ENCODE peak calls at places on chromosomes 4 and X, in five cellular contexts. W is sigmoid colon, S is hepatocyte, N is brain microvascular endothelial cell, F is tibial nerve. E is an unnamed sample.
A peak's percentile ranks its signal among the peaks of the same experiment; 100 is the strongest.

GRCh38 chr4:179755322-179755721 is 2313.1 kb upstream of the AGA start:
- DNase-seq in W (no peak), S (no peak), N (no peak), F (no peak), E (no peak)

GRCh38 chrX:118215346-118215745 is 98.7 kb upstream of the KLHL13 start:
- DNase-seq in W (no peak), S (no peak), N (no peak), F (no peak), E (no peak)

GRCh38 chr4:137934921-137935320 is 307.2 kb downstream of the SLC7A11 start:
- DNase-seq in W (no peak), S (no peak), N (no peak), F (no peak), E (no peak)

GRCh38 chrX:3175659-3176438 is 134.6 kb downstream of the ARSF start:
- DNase-seq in W (no peak), S (peak; percentile 27), N (no peak), F (no peak), E (no peak)

GRCh38 chrX:39819921-39820849 is 277.6 kb downstream of the BCOR start:
- DNase-seq in W (no peak), S (peak; percentile 66), N (no peak), F (peak; percentile 6), E (no peak)

GRCh38 chrX:1417921-1418875 is 26.3 kb upstream of the SLC25A6 start:
- DNase-seq in W (peak; percentile 56), S (no peak), N (no peak), F (no peak), E (no peak)

GRCh38 chrX:150767045-150767395 is 73.8 kb downstream of the MTMR1 start:
- DNase-seq in W (no peak), S (no peak), N (peak; percentile 31), F (peak; percentile 11), E (no peak)

GRCh38 chr4:158964114-158964727 is 138.7 kb upstream of the RAPGEF2 start:
- DNase-seq in W (no peak), S (no peak), N (no peak), F (no peak), E (no peak)

GRCh38 chr4:38189445-38189844 is 229.2 kb downstream of the PTTG2 start:
- DNase-seq in W (no peak), S (no peak), N (peak; percentile 91), F (no peak), E (no peak)

GRCh38 chr4:17385403-17385802 is 126.5 kb downstream of the QDPR start:
- DNase-seq in W (no peak), S (peak; percentile 7), N (peak; percentile 40), F (no peak), E (no peak)

GRCh38 chrX:109345866-109346265 is 136.0 kb downstream of the GUCY2F start:
- DNase-seq in W (no peak), S (peak; percentile 6), N (no peak), F (no peak), E (no peak)

GRCh38 chr4:145954924-145955339 is 16.3 kb upstream of the ZNF827 start:
- DNase-seq in W (no peak), S (peak; percentile 47), N (peak; percentile 94), F (no peak), E (no peak)

GRCh38 chr4:54427826-54428225 is 198.7 kb downstream of the PDGFRA start:
- DNase-seq in W (no peak), S (no peak), N (no peak), F (no peak), E (no peak)

GRCh38 chrX:54358424-54359211 is 772 bp upstream of the WNK3 start:
- DNase-seq in W (peak; percentile 69), S (peak; percentile 84), N (peak; percentile 38), F (peak; percentile 10), E (no peak)

GRCh38 chrX:11478971-11479370 is 185.8 kb downstream of the AMELX start:
- DNase-seq in W (no peak), S (no peak), N (no peak), F (no peak), E (no peak)

GRCh38 chrX:10797493-10797892 is 177.1 kb upstream of the MID1 start:
- DNase-seq in W (no peak), S (peak; percentile 7), N (peak; percentile 1), F (no peak), E (no peak)

GRCh38 chr4:19002170-19002569 is 980.6 kb upstream of the LCORL start:
- DNase-seq in W (no peak), S (no peak), N (no peak), F (no peak), E (no peak)

GRCh38 chrX:125444659-125445058 is 125.0 kb downstream of the TEX13C start:
- DNase-seq in W (no peak), S (no peak), N (peak; percentile 0), F (no peak), E (no peak)

GRCh38 chr4:176377705-176378302 is 58.0 kb downstream of the SPCS3 start:
- DNase-seq in W (no peak), S (peak; percentile 11), N (no peak), F (no peak), E (no peak)

GRCh38 chr4:138672393-138672976 is 343.1 kb upstream of the NOCT start:
- DNase-seq in W (no peak), S (no peak), N (no peak), F (no peak), E (no peak)

GRCh38 chrX:30015440-30015839 is 199.9 kb upstream of the MAGEB2 start:
- DNase-seq in W (no peak), S (no peak), N (no peak), F (no peak), E (no peak)

GRCh38 chr4:153873741-153874140 is 84.9 kb upstream of the SFRP2 start:
- DNase-seq in W (no peak), S (no peak), N (no peak), F (no peak), E (no peak)

GRCh38 chr4:10096976-10097330 is 19.6 kb downstream of the WDR1 start:
- DNase-seq in W (no peak), S (no peak), N (no peak), F (no peak), E (no peak)

GRCh38 chr4:105936901-105937300 is 41.6 kb downstream of the NPNT start:
- DNase-seq in W (no peak), S (no peak), N (no peak), F (no peak), E (no peak)

GRCh38 chr4:4481394-4482000 is 60.4 kb downstream of the STX18 start:
- DNase-seq in W (no peak), S (no peak), N (no peak), F (no peak), E (no peak)

GRCh38 chr4:153509724-153510123 is 43.6 kb downstream of the TMEM131L start:
- DNase-seq in W (no peak), S (no peak), N (no peak), F (no peak), E (no peak)

GRCh38 chr4:17347445-17347844 is 164.4 kb downstream of the QDPR start:
- DNase-seq in W (no peak), S (peak; percentile 53), N (peak; percentile 15), F (peak; percentile 48), E (no peak)

GRCh38 chrX:17412692-17413091 is 37.7 kb downstream of the NHS start:
- DNase-seq in W (no peak), S (no peak), N (peak; percentile 71), F (no peak), E (no peak)

GRCh38 chrX:123732679-123733363 is at the start of gene THOC2:
- DNase-seq in W (peak; percentile 92), S (peak; percentile 90), N (peak; percentile 87), F (peak; percentile 83), E (peak; percentile 21)

GRCh38 chr4:113384600-113384999 is 335.1 kb downstream of the ANK2 start:
- DNase-seq in W (no peak), S (no peak), N (no peak), F (no peak), E (no peak)

GRCh38 chr4:38461342-38461741 is 202.7 kb upstream of the KLF3 start:
- DNase-seq in W (no peak), S (no peak), N (no peak), F (no peak), E (no peak)

GRCh38 chr4:55819634-55820033 is at the start of gene EXOC1L:
- DNase-seq in W (no peak), S (peak; percentile 15), N (peak; percentile 5), F (no peak), E (no peak)

GRCh38 chrX:9534686-9535085 is 69.8 kb downstream of the TBL1X start:
- DNase-seq in W (no peak), S (no peak), N (no peak), F (no peak), E (no peak)

DNA sequence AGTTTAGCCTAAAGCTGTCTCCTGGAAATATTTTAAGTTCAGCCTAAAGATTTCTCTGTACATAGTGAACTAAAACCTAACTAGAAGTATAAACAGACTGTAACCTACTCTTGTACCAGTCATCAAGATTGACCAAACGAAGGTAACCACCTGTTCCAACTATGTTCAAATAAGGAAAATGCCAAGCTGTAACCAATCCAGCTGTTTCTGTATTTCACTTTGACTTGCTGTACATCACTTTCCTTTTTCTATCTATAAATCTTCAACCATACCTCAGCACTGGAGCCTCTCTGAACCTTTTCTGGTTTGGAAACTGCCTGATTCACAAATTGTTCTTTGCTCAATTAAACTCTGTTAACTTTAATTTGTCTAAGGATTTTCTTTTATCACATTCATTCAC is 3.1 kb upstream of the CYSLTR1 start:
- DNase-seq in W (no peak), S (no peak), N (no peak), F (no peak), E (no peak)
- H3K27ac ChIP-seq in W (no peak overlapping the region), S (no peak overlapping the region), N (no peak overlapping the region), F (no peak overlapping the region), E (no peak overlapping the region)

DNA sequence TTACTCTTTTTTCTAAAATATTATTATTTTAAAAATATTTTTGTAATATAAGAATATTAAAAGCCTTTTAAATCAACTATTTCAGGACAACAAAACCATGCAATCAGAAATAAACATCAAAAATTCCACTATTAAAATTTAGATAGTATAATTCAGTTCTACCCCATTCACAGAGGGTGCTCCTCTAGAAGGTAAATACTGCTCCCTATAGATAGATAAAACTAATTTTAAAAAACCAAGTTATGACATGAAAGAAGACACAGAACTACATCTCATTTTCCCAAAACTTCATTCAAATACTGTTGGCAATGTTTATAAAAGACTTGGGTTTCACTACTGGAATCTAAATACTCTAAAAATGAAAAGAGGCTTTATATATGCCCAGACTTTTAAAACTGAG is 219.3 kb downstream of the SPOCK3 start:
- DNase-seq in W (no peak), S (no peak), N (no peak), F (no peak), E (no peak)
- TF ChIP-seq CTCF in W (no peak), S (no peak), N (no peak), F (no peak), E (no peak)

GRCh38 chr4:186726440-186727148 is 2.9 kb upstream of the FAT1 start:
- DNase-seq in W (peak; percentile 87), S (peak; percentile 93), N (peak; percentile 79), F (peak; percentile 53), E (no peak)

GRCh38 chr4:186727977-186728519 is 4.4 kb upstream of the FAT1 start:
- DNase-seq in W (no peak), S (peak; percentile 35), N (no peak), F (no peak), E (no peak)

GRCh38 chr4:186728631-186729271 is 5.1 kb upstream of the FAT1 start:
- DNase-seq in W (no peak), S (no peak), N (no peak), F (no peak), E (no peak)

GRCh38 chr4:186727149-186727976 is 3.7 kb upstream of the FAT1 start:
- DNase-seq in W (no peak), S (no peak), N (peak; percentile 38), F (no peak), E (no peak)

GRCh38 chr4:186729856-186730255 is 6.2 kb upstream of the FAT1 start:
- DNase-seq in W (no peak), S (no peak), N (no peak), F (no peak), E (no peak)
- H3K27ac ChIP-seq in W (no peak overlapping the region), S (no peak overlapping the region), N (no peak overlapping the region), F (no peak overlapping the region), E (no peak overlapping the region)

GRCh38 chr4:82801910-82802521 is 3.4 kb upstream of the SCD5 start:
- DNase-seq in W (no peak), S (no peak), N (no peak), F (peak; percentile 53), E (no peak)
- TF ChIP-seq CTCF in W (peak; percentile 29), S (peak; percentile 49), N (peak; percentile 62), F (peak; percentile 38), E (no peak)

E was measured in esophagus squamous epithelium.